ENCODE peak calls at places on chromosomes 5 and 9, in seven cellular contexts. N is stimulated activated CD8-positive, alpha-beta memory T cell treated with anti-CD3 and anti-CD28 coated beads, Interleukin-15, amount 100 ng/mL, for 1 hour; X is ELF-1; T is coronary artery; Q is WERI-Rb-1; B is central memory CD4-positive, alpha-beta T cell; P is K562. F is an unnamed sample.

GRCh38 chr9:69433426-69433825 is 108.4 kb downstream of the ENTREP1 start:
- DNase-seq in T (no peak), P (no peak), N (no peak), B (no peak), Q (no peak), X (no peak), F (no peak)

GRCh38 chr5:35198096-35198495 is 32.2 kb downstream of the PRLR start:
- DNase-seq in N (no peak), X (no peak), B (no peak), Q (no peak), P (no peak), T (no peak), F (no peak)

GRCh38 chr5:32116574-32117313 is 57.4 kb downstream of the GOLPH3 start:
- DNase-seq in Q (no peak), P (no peak), B (no peak), X (no peak), T (no peak), N (no peak), F (no peak)

GRCh38 chr5:57302643-57303042 is 128.8 kb downstream of the GPBP1 start:
- DNase-seq in B (no peak), T (no peak), Q (no peak), N (no peak), P (no peak), X (no peak), F (no peak)

GRCh38 chr5:151675225-151675955 is 11.3 kb downstream of the SPARC start:
- DNase-seq in B (no peak), X (no peak), T (no peak), P (no peak), N (no peak), Q (no peak), F (no peak)

GRCh38 chr5:64594601-64595518 is 89.0 kb downstream of the RGS7BP start:
- DNase-seq in Q (peak; percentile 27), N (no peak), B (no peak), T (no peak), X (peak; percentile 30), P (peak; percentile 15), F (no peak)

GRCh38 chr9:7570107-7570720 is 229.4 kb downstream of the DMAC1 start:
- DNase-seq in T (no peak), Q (peak; percentile 74), N (peak; percentile 58), P (peak; percentile 11), B (peak; percentile 59), X (peak; percentile 52), F (no peak)

GRCh38 chr5:24788829-24789509 is 144.2 kb upstream of the CDH10 start:
- DNase-seq in P (no peak), B (no peak), T (no peak), Q (no peak), X (no peak), N (no peak), F (no peak)

GRCh38 chr5:123855630-123856029 is 343.7 kb downstream of the CSNK1G3 start:
- DNase-seq in Q (no peak), B (no peak), N (no peak), P (no peak), X (no peak), T (no peak), F (no peak)

GRCh38 chr9:137953683-137954438 is 76.3 kb downstream of the CACNA1B start:
- DNase-seq in T (no peak), B (no peak), X (no peak), P (no peak), Q (no peak), N (no peak), F (peak; percentile 68)

GRCh38 chr5:153084476-153084875 is 406.0 kb upstream of the GRIA1 start:
- DNase-seq in B (no peak), N (no peak), Q (no peak), X (no peak), P (no peak), T (no peak), F (no peak)

F was measured in type B pancreatic cell.